ENCODE peak calls at places on chromosomes 6 and 20, in seven cellular contexts. M, F, L, S, A, G and D are unnamed samples.

GRCh38 chr6:45535933-45536332 is 158.2 kb upstream of the SUPT3H start:
- DNase-seq in M (no peak), F (no peak), L (no peak), S (no peak), A (no peak), G (no peak), D (no peak)

GRCh38 chr6:124226396-124226795 is 422.7 kb downstream of the NKAIN2 start:
- DNase-seq in M (no peak), F (no peak), L (peak; percentile 65), S (no peak), A (no peak), G (no peak), D (no peak)

GRCh38 chr6:32658268-32658897 is 8.1 kb downstream of the HLA-DQB1 start:
- DNase-seq in M (no peak), F (no peak), L (no peak), S (no peak), A (no peak), G (no peak), D (no peak)

GRCh38 chr20:31540406-31540805 is 26.2 kb downstream of the HM13 start:
- DNase-seq in M (no peak), F (no peak), L (no peak), S (no peak), A (no peak), G (no peak), D (no peak)

GRCh38 chr6:102525336-102525735 is 1131.8 kb downstream of the GRIK2 start:
- DNase-seq in M (no peak), F (no peak), L (no peak), S (no peak), A (no peak), G (no peak), D (no peak)

GRCh38 chr6:90492369-90492768 is 94.5 kb downstream of the MAP3K7 start:
- DNase-seq in M (no peak), F (no peak), L (no peak), S (no peak), A (no peak), G (no peak), D (no peak)

GRCh38 chr20:57509665-57510237 is 15.2 kb downstream of the CTCFL start:
- DNase-seq in M (no peak), F (peak; percentile 21), L (no peak), S (peak; percentile 70), A (peak; percentile 10), G (no peak), D (peak; percentile 52)

GRCh38 chr6:35025241-35026188 is 115.6 kb downstream of the TCP11 start:
- DNase-seq in M (peak; percentile 42), F (no peak), L (no peak), S (no peak), A (no peak), G (no peak), D (no peak)

GRCh38 chr6:143822584-143823024 is 20.5 kb upstream of the LTV1 start:
- DNase-seq in M (no peak), F (no peak), L (peak; percentile 80), S (no peak), A (no peak), G (no peak), D (no peak)

GRCh38 chr6:43949451-43950110 is 177.7 kb downstream of the MRPL14 start:
- DNase-seq in M (no peak), F (no peak), L (peak; percentile 23), S (no peak), A (no peak), G (no peak), D (no peak)

GRCh38 chr6:139732451-139732850 is 358.0 kb upstream of the CITED2 start:
- DNase-seq in M (no peak), F (no peak), L (peak; percentile 65), S (no peak), A (no peak), G (no peak), D (no peak)

GRCh38 chr6:131950767-131951575 is at the start of gene CCN2:
- DNase-seq in M (peak; percentile 89), F (peak; percentile 8), L (peak; percentile 99), S (peak; percentile 91), A (peak; percentile 90), G (peak; percentile 99), D (peak; percentile 94)

GRCh38 chr6:108588586-108588985 is 27.9 kb downstream of the FOXO3 start:
- DNase-seq in M (peak; percentile 32), F (no peak), L (peak; percentile 63), S (no peak), A (no peak), G (no peak), D (no peak)

GRCh38 chr6:137756788-137757187 is 110.3 kb upstream of the TNFAIP3 start:
- DNase-seq in M (no peak), F (no peak), L (no peak), S (no peak), A (no peak), G (no peak), D (no peak)

GRCh38 chr6:156876302-156876701 is 99.1 kb downstream of the ARID1B start:
- DNase-seq in M (no peak), F (no peak), L (no peak), S (no peak), A (peak; percentile 44), G (no peak), D (peak; percentile 51)

GRCh38 chr20:63858393-63859165 is 2.7 kb upstream of the ABHD16B start:
- DNase-seq in M (peak; percentile 43), F (no peak), L (peak; percentile 25), S (peak; percentile 67), A (peak; percentile 34), G (peak; percentile 33), D (peak; percentile 62)

GRCh38 chr6:139010674-139011073 is 17.9 kb upstream of the ABRACL start:
- DNase-seq in M (no peak), F (no peak), L (no peak), S (no peak), A (no peak), G (no peak), D (no peak)

GRCh38 chr6:88532241-88532860 is 366.2 kb upstream of the CNR1 start:
- DNase-seq in M (no peak), F (no peak), L (no peak), S (no peak), A (no peak), G (no peak), D (no peak)

GRCh38 chr20:46027245-46027853 is 1.7 kb upstream of the SLC12A5 start:
- DNase-seq in M (peak; percentile 50), F (peak; percentile 34), L (peak; percentile 36), S (peak; percentile 91), A (peak; percentile 74), G (peak; percentile 27), D (peak; percentile 62)

GRCh38 chr6:150899231-150899630 is 33.7 kb downstream of the MTHFD1L start:
- DNase-seq in M (no peak), F (no peak), L (peak; percentile 54), S (no peak), A (no peak), G (no peak), D (no peak)